ENCODE peak calls at places on chromosomes 7 and 10, in four cellular contexts. Q is K562, E is H1, W is GM12878. T is an unnamed sample.

GRCh38 chr7:33873981-33874750 is 31.2 kb upstream of the BMPER start:
- DNase-seq in Q (no peak), E (no peak), W (no peak), T (no peak)

GRCh38 chr10:29932991-29933390 is 126.4 kb downstream of the JCAD start:
- DNase-seq in Q (no peak), E (no peak), W (no peak), T (no peak)

GRCh38 chr7:105112440-105113418 is 98.7 kb downstream of the KMT2E start:
- DNase-seq in Q (no peak), E (no peak), W (no peak), T (no peak)

GRCh38 chr7:51066405-51066882 is 250.2 kb downstream of the COBL start:
- DNase-seq in Q (no peak), E (no peak), W (no peak), T (no peak)

GRCh38 chr10:113450046-113450445 is 102.8 kb upstream of the HABP2 start:
- DNase-seq in Q (no peak), E (no peak), W (no peak), T (no peak)

GRCh38 chr7:101164071-101164840 is 1.1 kb downstream of the VGF start:
- DNase-seq in Q (peak), E (no peak), W (no peak), T (no peak)

GRCh38 chr10:30359373-30360206 is 10.5 kb upstream of the MTPAP start:
- DNase-seq in Q (peak), E (peak), W (peak), T (peak)

GRCh38 chr7:153190452-153190851 is 430.9 kb downstream of the ACTR3B start:
- DNase-seq in Q (peak), E (peak), W (no peak), T (no peak)

GRCh38 chr10:132030898-132031463 is 34.8 kb upstream of the JAKMIP3 start:
- DNase-seq in Q (no peak), E (no peak), W (no peak), T (no peak)

GRCh38 chr7:138797715-138798320 is at the start of the genes ATP6V0A4 and TMEM213:
- DNase-seq in Q (no peak), E (peak), W (no peak), T (no peak)

GRCh38 chr7:41885078-41885477 is 182.2 kb upstream of the INHBA start:
- DNase-seq in Q (no peak), E (no peak), W (no peak), T (no peak)

GRCh38 chr10:23070819-23071218 is 24.6 kb upstream of the MSRB2 start:
- DNase-seq in Q (no peak), E (no peak), W (peak), T (no peak)

GRCh38 chr10:88070080-88070880 is 206.9 kb downstream of the PTEN start:
- DNase-seq in Q (no peak), E (no peak), W (peak), T (no peak)

GRCh38 chr10:100148353-100149211 is 37.2 kb downstream of the ERLIN1 start:
- DNase-seq in Q (no peak), E (no peak), W (peak), T (peak)

GRCh38 chr10:72173635-72174296 is 42.0 kb upstream of the ANAPC16 start:
- DNase-seq in Q (no peak), E (no peak), W (peak), T (peak)

GRCh38 chr10:80173441-80173840 is 31.9 kb downstream of the ANXA11 start:
- DNase-seq in Q (no peak), E (no peak), W (no peak), T (no peak)

GRCh38 chr7:46930336-46930735 is 651.6 kb downstream of the TNS3 start:
- DNase-seq in Q (no peak), E (no peak), W (no peak), T (no peak)

GRCh38 chr7:50149364-50149763 is 56.3 kb upstream of the ZPBP start:
- DNase-seq in Q (no peak), E (no peak), W (no peak), T (no peak)

GRCh38 chr10:1362589-1363465 is 306.6 kb downstream of the WDR37 start:
- DNase-seq in Q (no peak), E (no peak), W (no peak), T (no peak)

GRCh38 chr7:130875265-130875741 is 141.3 kb upstream of the KLF14 start:
- DNase-seq in Q (peak), E (peak), W (no peak), T (peak)

GRCh38 chr7:82347808-82348207 is 95.8 kb downstream of the CACNA2D1 start:
- DNase-seq in Q (no peak), E (no peak), W (no peak), T (no peak)

GRCh38 chr7:98312201-98312600 is 30.7 kb downstream of the BRI3 start:
- DNase-seq in Q (no peak), E (no peak), W (no peak), T (no peak)

GRCh38 chr7:90453259-90453891 is 16.1 kb upstream of the PTTG1IP2 start:
- DNase-seq in Q (no peak), E (no peak), W (no peak), T (no peak)

GRCh38 chr7:132113536-132114409 is 462.5 kb downstream of the PLXNA4 start:
- DNase-seq in Q (peak), E (no peak), W (no peak), T (no peak)

GRCh38 chr10:12081470-12081869 is 12.7 kb downstream of the DHTKD1 start:
- DNase-seq in Q (no peak), E (peak), W (no peak), T (no peak)

GRCh38 chr7:71900556-71900955 is 511.6 kb downstream of the CALN1 start:
- DNase-seq in Q (no peak), E (no peak), W (no peak), T (no peak)

GRCh38 chr10:84845628-84846261 is 517.4 kb downstream of the CCSER2 start:
- DNase-seq in Q (no peak), E (no peak), W (no peak), T (peak)

GRCh38 chr7:96238474-96238873 is 83.4 kb downstream of the SLC25A13 start:
- DNase-seq in Q (peak), E (no peak), W (no peak), T (no peak)

GRCh38 chr7:28672397-28672797 is 260.1 kb downstream of the CREB5 start:
- DNase-seq in Q (no peak), E (no peak), W (no peak), T (no peak)

GRCh38 chr10:112775347-112775746 is 174.7 kb upstream of the TCF7L2 start:
- DNase-seq in Q (no peak), E (no peak), W (no peak), T (peak)

GRCh38 chr7:93048136-93048930 is 69.4 kb downstream of the SAMD9 start:
- DNase-seq in Q (no peak), E (no peak), W (no peak), T (no peak)

GRCh38 chr10:61744469-61744868 is 81.7 kb downstream of the CABCOCO1 start:
- DNase-seq in Q (peak), E (no peak), W (no peak), T (no peak)

GRCh38 chr10:96833220-96834001 is 1.3 kb downstream of the LCOR start:
- DNase-seq in Q (no peak), E (no peak), W (no peak), T (peak)

GRCh38 chr7:37160656-37161055 is 288.0 kb downstream of the ELMO1 start:
- DNase-seq in Q (no peak), E (no peak), W (no peak), T (no peak)

DNA sequence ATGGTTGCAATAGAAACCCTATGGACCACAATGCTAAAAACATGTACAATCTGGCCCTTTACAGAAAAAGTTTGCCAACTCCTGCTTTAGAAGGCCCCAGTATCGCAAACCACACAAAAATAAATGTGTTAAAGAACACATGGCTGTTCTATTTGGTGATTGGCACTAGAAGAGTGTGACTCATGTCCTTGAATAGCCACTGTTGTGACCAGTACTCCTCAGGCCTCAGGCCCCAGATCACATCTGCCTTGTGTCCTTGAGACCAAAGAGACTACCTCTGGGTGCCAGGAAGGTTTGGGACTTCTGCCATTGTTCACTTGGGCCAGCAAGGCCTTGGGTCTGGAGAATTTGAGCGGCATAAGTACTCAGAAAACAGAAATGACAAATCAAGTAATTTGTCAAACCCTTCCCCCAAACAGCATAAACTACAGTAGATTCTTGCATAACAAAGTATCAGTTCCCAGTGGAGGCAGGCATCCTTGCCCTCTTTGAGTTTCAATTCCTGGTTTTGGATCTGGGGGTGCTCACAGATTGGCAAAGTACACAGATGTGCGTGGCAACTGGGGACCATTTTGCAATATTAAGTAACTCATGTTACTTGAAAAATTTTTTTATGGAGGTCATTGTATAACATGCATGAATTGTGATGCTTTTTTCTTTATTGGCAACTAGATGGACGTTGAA is 50.2 kb downstream of the MTURN start:
- DNase-seq in Q (no peak), E (no peak), W (no peak), T (no peak)
- TF ChIP-seq BRCA1 in Q (no peak), E (no peak), W (no peak), T (no peak)

GRCh38 chr10:63596924-63597323 is 75.7 kb downstream of the REEP3 start:
- DNase-seq in Q (no peak), E (no peak), W (no peak), T (no peak)

GRCh38 chr10:63588436-63589180 is 67.4 kb downstream of the REEP3 start:
- DNase-seq in Q (no peak), E (no peak), W (no peak), T (no peak)

GRCh38 chr10:63595072-63595471 is 73.9 kb downstream of the REEP3 start:
- DNase-seq in Q (no peak), E (no peak), W (no peak), T (no peak)

GRCh38 chr10:63591600-63592379 is 70.6 kb downstream of the REEP3 start:
- DNase-seq in Q (no peak), E (no peak), W (no peak), T (no peak)

GRCh38 chr10:63593576-63593975 is 72.4 kb downstream of the REEP3 start:
- DNase-seq in Q (no peak), E (no peak), W (no peak), T (no peak)
- TF ChIP-seq BRCA1 in Q (no peak), E (no peak), W (no peak), T (no peak)

GRCh38 chr10:33774857-33775256 is 440.4 kb upstream of the NRP1 start:
- DNase-seq in Q (no peak), E (no peak), W (no peak), T (no peak)

GRCh38 chr10:33777223-33777622 is 442.8 kb upstream of the NRP1 start:
- DNase-seq in Q (no peak), E (no peak), W (no peak), T (no peak)

GRCh38 chr10:33776419-33776818 is 442.0 kb upstream of the NRP1 start:
- DNase-seq in Q (no peak), E (no peak), W (peak), T (no peak)

GRCh38 chr10:33773895-33774480 is 439.5 kb upstream of the NRP1 start:
- DNase-seq in Q (peak), E (no peak), W (no peak), T (no peak)

GRCh38 chr10:33772370-33773331 is 438.2 kb upstream of the NRP1 start:
- DNase-seq in Q (no peak), E (peak), W (no peak), T (no peak)
- TF ChIP-seq BRCA1 in Q (no peak), E (no peak), W (no peak), T (no peak)

GRCh38 chr10:31926765-31927596 is 1.6 kb downstream of the ARHGAP12 start:
- DNase-seq in Q (no peak), E (no peak), W (no peak), T (no peak)
- TF ChIP-seq BRCA1 in Q (no peak), E (no peak), W (no peak), T (no peak)

GRCh38 chr7:142477079-142477651 is 219.3 kb upstream of the PRSS58 start:
- DNase-seq in Q (no peak), E (no peak), W (no peak), T (no peak)
- TF ChIP-seq BRCA1 in Q (no peak), E (no peak), W (no peak), T (no peak)

GRCh38 chr7:106717997-106718871 is 57.3 kb upstream of the CCDC71L start:
- DNase-seq in Q (peak), E (no peak), W (peak), T (peak)
- TF ChIP-seq BRCA1 in Q (no peak), E (no peak), W (no peak), T (no peak)

GRCh38 chr10:73359492-73359891 is 828 bp upstream of the CFAP70 start:
- DNase-seq in Q (no peak), E (no peak), W (no peak), T (no peak)
- TF ChIP-seq BRCA1 in Q (no peak), E (no peak), W (no peak), T (no peak)

DNA sequence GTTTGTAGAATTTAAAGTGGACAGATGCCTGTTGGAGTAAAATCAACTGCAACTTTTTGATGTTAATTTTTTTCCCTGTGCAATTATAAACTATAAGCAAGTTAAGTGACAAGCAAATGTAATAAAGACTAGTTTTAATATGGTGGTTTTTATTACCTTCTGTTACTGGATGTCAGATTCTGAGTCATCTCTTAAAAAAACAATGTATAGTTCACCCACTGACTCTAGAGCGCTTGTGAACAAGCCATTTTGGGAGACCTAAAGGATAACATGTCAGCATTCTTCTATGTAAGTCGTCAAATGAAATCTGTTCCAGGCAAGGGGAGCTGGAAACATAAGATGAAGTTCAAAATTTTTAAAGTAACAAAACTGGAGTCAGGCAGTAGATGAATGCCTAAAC is 91.4 kb downstream of the SLC39A12 start:
- DNase-seq in Q (no peak), E (no peak), W (no peak), T (no peak)
- TF ChIP-seq BRCA1 in Q (no peak), E (no peak), W (no peak), T (no peak)

GRCh38 chr7:5282464-5283316 is at the start of gene SLC29A4:
- DNase-seq in Q (peak), E (no peak), W (no peak), T (no peak)
- TF ChIP-seq BRCA1 in Q (no peak), E (no peak), W (no peak), T (no peak)

GRCh38 chr10:121460733-121461132 is 137.5 kb downstream of the FGFR2 start:
- DNase-seq in Q (no peak), E (no peak), W (no peak), T (no peak)

GRCh38 chr10:121461307-121461706 is 136.9 kb downstream of the FGFR2 start:
- DNase-seq in Q (no peak), E (no peak), W (no peak), T (no peak)

GRCh38 chr10:121457729-121458128 is 140.5 kb downstream of the FGFR2 start:
- DNase-seq in Q (no peak), E (no peak), W (no peak), T (no peak)

GRCh38 chr10:121459765-121460453 is 138.3 kb downstream of the FGFR2 start:
- DNase-seq in Q (no peak), E (peak), W (no peak), T (no peak)

GRCh38 chr10:121459279-121459764 is 138.9 kb downstream of the FGFR2 start:
- DNase-seq in Q (no peak), E (no peak), W (no peak), T (no peak)
- TF ChIP-seq BRCA1 in Q (no peak), E (no peak), W (no peak), T (no peak)

T was measured in HepG2.